ENCODE peak calls at places on chromosomes 4 and X, in eight cellular contexts. O is DMS153; R is ELF-1; T is NCI-H2081; D is HEK293T; M is activated CD4-positive, CD25-positive, alpha-beta regulatory T cell; W is nephron progenitor cell; Y is stimulated activated CD8-positive, alpha-beta memory T cell treated with anti-CD3 and anti-CD28 coated beads, Interleukin-7, amount 100 ng/mL, for 24 hours. A is an unnamed sample.

GRCh38 chr4:147418206-147418605 is 62.7 kb upstream of the EDNRA start:
- DNase-seq in R (no peak), Y (no peak), D (no peak), M (no peak), T (no peak), W (no peak), O (no peak), A (no peak)

GRCh38 chrX:57270980-57271379 is 15.5 kb upstream of the FAAH2 start:
- DNase-seq in M (no peak), Y (no peak), O (no peak), D (no peak), R (no peak), W (no peak), T (no peak), A (no peak)

GRCh38 chrX:30971761-30972603 is 82.9 kb upstream of the TAB3 start:
- DNase-seq in O (no peak), Y (no peak), M (no peak), D (peak), T (no peak), W (peak), R (peak), A (peak)

GRCh38 chrX:1874416-1874815 is 259.6 kb downstream of the ASMT start:
- DNase-seq in O (no peak), R (no peak), Y (no peak), T (no peak), W (no peak), M (no peak), D (no peak), A (no peak)

GRCh38 chr4:94540476-94540875 is 88.7 kb downstream of the PDLIM5 start:
- DNase-seq in M (no peak), Y (no peak), O (peak), T (no peak), D (no peak), W (no peak), R (peak), A (no peak)

GRCh38 chrX:123138473-123138872 is 45.6 kb upstream of the GRIA3 start:
- DNase-seq in Y (no peak), R (no peak), M (no peak), W (no peak), T (no peak), D (no peak), O (no peak), A (no peak)

GRCh38 chrX:133005038-133005437 is 46.6 kb upstream of the HS6ST2 start:
- DNase-seq in T (no peak), M (no peak), D (peak), Y (no peak), O (no peak), R (peak), W (peak), A (peak)

GRCh38 chr4:172202480-172203076 is 389.4 kb downstream of the GALNTL6 start:
- DNase-seq in M (no peak), W (no peak), Y (no peak), D (peak), O (peak), T (peak), R (no peak), A (no peak)

GRCh38 chrX:13570245-13570573 is 808 bp downstream of the EGFL6 start:
- DNase-seq in O (no peak), W (no peak), M (no peak), D (no peak), T (no peak), Y (no peak), R (no peak), A (no peak)

GRCh38 chr4:38044060-38044459 is 83.9 kb downstream of the PTTG2 start:
- DNase-seq in D (no peak), W (no peak), R (no peak), T (no peak), O (no peak), Y (no peak), M (no peak), A (no peak)

GRCh38 chr4:8114456-8115202 is 44.0 kb downstream of the ABLIM2 start:
- DNase-seq in W (no peak), D (no peak), M (no peak), T (no peak), Y (no peak), O (no peak), R (no peak), A (no peak)

GRCh38 chr4:7304436-7304835 is 112.1 kb downstream of the SORCS2 start:
- DNase-seq in T (no peak), D (no peak), Y (no peak), R (no peak), W (no peak), M (no peak), O (no peak), A (no peak)

GRCh38 chrX:117998171-117998570 is 118.4 kb downstream of the KLHL13 start:
- DNase-seq in R (no peak), T (no peak), M (no peak), D (no peak), O (no peak), Y (no peak), W (no peak), A (no peak)

GRCh38 chr4:11765849-11766453 is 337.3 kb upstream of the HS3ST1 start:
- DNase-seq in Y (no peak), W (peak), O (no peak), M (no peak), R (peak), D (peak), T (peak), A (peak)

GRCh38 chr4:108762559-108763225 is at the start of gene ETNPPL:
- DNase-seq in R (peak), O (no peak), W (peak), D (peak), Y (no peak), T (no peak), M (no peak), A (peak)

GRCh38 chr4:71663780-71664179 is 120.1 kb downstream of the GC start:
- DNase-seq in M (no peak), O (no peak), Y (no peak), T (no peak), R (no peak), D (no peak), W (no peak), A (no peak)

GRCh38 chrX:134520860-134521390 is 61.0 kb downstream of the HPRT1 start:
- DNase-seq in W (peak), T (peak), R (peak), O (peak), D (peak), M (no peak), Y (no peak), A (peak)

GRCh38 chr4:27008693-27009092 is 148.1 kb downstream of the STIM2 start:
- DNase-seq in Y (no peak), T (no peak), W (no peak), M (no peak), R (no peak), O (no peak), D (no peak), A (no peak)

GRCh38 chrX:102712216-102712966 is at the start of gene GPRASP2:
- DNase-seq in T (no peak), R (peak), O (no peak), Y (no peak), M (no peak), W (peak), D (peak), A (peak)

GRCh38 chr4:187569871-187570270 is 425.7 kb upstream of the ZFP42 start:
- DNase-seq in D (no peak), O (no peak), T (no peak), M (no peak), W (no peak), R (no peak), Y (no peak), A (no peak)

GRCh38 chrX:131068945-131069719 is 11.0 kb downstream of the ARHGAP36 start:
- DNase-seq in M (no peak), W (peak), D (peak), R (peak), Y (no peak), O (no peak), T (peak), A (peak)

GRCh38 chrX:154411981-154412340 is 622 bp downstream of the TAFAZZIN start:
- DNase-seq in D (peak), W (peak), M (no peak), T (no peak), R (peak), Y (no peak), O (peak), A (peak)